ENCODE peak calls at places on chromosome 11, in six cellular contexts. C is IMR-90, R is neuronal stem cell, X is trophoblast cell, D is H1, J is mesenchymal stem cell. K is an unnamed sample.

GRCh38 chr11:128582496-128583366 is 4.6 kb downstream of the ETS1 start:
- DNase-seq in J (peak), C (peak), D (peak), R (no peak), X (peak), K (peak)

GRCh38 chr11:32386770-32387377 is 48.5 kb downstream of the WT1 start:
- DNase-seq in X (no peak), C (peak), R (no peak), D (no peak), J (peak), K (no peak)

GRCh38 chr11:33040127-33040861 is 922 bp downstream of the TCP11L1 start:
- DNase-seq in X (no peak), D (no peak), J (peak), C (peak), R (no peak), K (no peak)

GRCh38 chr11:125376117-125376516 is 119.9 kb downstream of the FEZ1 start:
- DNase-seq in R (no peak), J (no peak), D (no peak), X (no peak), C (no peak), K (peak)

GRCh38 chr11:117610045-117610444 is 187.0 kb downstream of the DSCAML1 start:
- DNase-seq in R (no peak), C (peak), X (no peak), J (no peak), D (no peak), K (no peak)

GRCh38 chr11:135036488-135037297 is 624.7 kb upstream of the B3GAT1 start:
- DNase-seq in R (no peak), X (no peak), J (no peak), D (no peak), C (no peak), K (no peak)

GRCh38 chr11:11083441-11083840 is 225.6 kb upstream of the ZBED5 start:
- DNase-seq in J (no peak), D (no peak), C (no peak), X (no peak), R (no peak), K (no peak)

GRCh38 chr11:127003260-127003981 is 2.9 kb upstream of the KIRREL3 start:
- DNase-seq in R (peak), X (peak), C (peak), J (peak), D (no peak), K (peak)

GRCh38 chr11:68780829-68781228 is 29.5 kb upstream of the TESMIN start:
- DNase-seq in X (no peak), C (no peak), D (peak), J (no peak), R (no peak), K (peak)

GRCh38 chr11:94132152-94132558 is 3.5 kb downstream of the PANX1 start:
- DNase-seq in D (no peak), J (peak), R (no peak), X (peak), C (peak), K (no peak)

GRCh38 chr11:4087551-4087950 is 7.0 kb upstream of the RRM1 start:
- DNase-seq in J (peak), C (peak), R (no peak), X (no peak), D (no peak), K (no peak)

GRCh38 chr11:67044496-67044895 is 12.2 kb upstream of the RHOD start:
- DNase-seq in D (no peak), C (peak), J (no peak), X (no peak), R (no peak), K (no peak)

GRCh38 chr11:2208691-2209369 is 37.2 kb upstream of the TH start:
- DNase-seq in C (no peak), X (peak), D (no peak), J (no peak), R (no peak), K (peak)

GRCh38 chr11:10641314-10642206 is 52.0 kb downstream of the IRAG1 start:
- DNase-seq in R (no peak), X (no peak), D (no peak), C (no peak), J (no peak), K (no peak)

GRCh38 chr11:41225856-41226255 is 233.6 kb downstream of the LRRC4C start:
- DNase-seq in C (no peak), X (no peak), R (no peak), D (no peak), J (no peak), K (no peak)

GRCh38 chr11:104028476-104028875 is 8.0 kb upstream of the DDI1 start:
- DNase-seq in J (peak), X (no peak), R (no peak), C (peak), D (no peak), K (no peak)

GRCh38 chr11:130159657-130160459 is at the start of gene ST14:
- DNase-seq in J (no peak), X (no peak), C (no peak), D (no peak), R (no peak), K (peak)

GRCh38 chr11:65448418-65449196 is 26.0 kb downstream of the NEAT1 start:
- DNase-seq in J (peak), X (peak), R (no peak), D (no peak), C (peak), K (peak)

GRCh38 chr11:71564430-71564829 is 933 bp upstream of the KRTAP5-10 start:
- DNase-seq in J (no peak), R (no peak), X (no peak), C (no peak), D (no peak), K (no peak)

GRCh38 chr11:26947379-26947844 is 46.5 kb upstream of the FIBIN start:
- DNase-seq in R (no peak), D (no peak), X (peak), C (peak), J (peak), K (no peak)

GRCh38 chr11:1933416-1934325 is 13.5 kb upstream of the MRPL23 start:
- DNase-seq in D (no peak), R (no peak), J (no peak), C (no peak), X (no peak), K (no peak)

GRCh38 chr11:117218133-117218915 is 13.5 kb downstream of the PCSK7 start:
- DNase-seq in R (no peak), J (no peak), D (no peak), C (peak), X (no peak), K (no peak)

GRCh38 chr11:62392944-62393628 is 25.7 kb upstream of the SCGB1A1 start:
- DNase-seq in R (no peak), D (no peak), C (no peak), X (no peak), J (no peak), K (no peak)

GRCh38 chr11:36763187-36763586 is 165.2 kb upstream of the RAG2 start:
- DNase-seq in J (peak), C (no peak), X (no peak), R (no peak), D (no peak), K (no peak)

GRCh38 chr11:116865696-116866095 is 28.3 kb upstream of the APOA1 start:
- DNase-seq in D (no peak), J (peak), C (peak), R (no peak), X (peak), K (no peak)

GRCh38 chr11:3947084-3947483 is 91.6 kb downstream of the STIM1 start:
- DNase-seq in C (peak), X (no peak), R (no peak), D (no peak), J (peak), K (no peak)

GRCh38 chr11:96204721-96205459 is 138.1 kb downstream of the MAML2 start:
- DNase-seq in D (no peak), R (no peak), X (no peak), C (no peak), J (no peak), K (no peak)

GRCh38 chr11:78420796-78421209 is 3.2 kb upstream of the GAB2 start:
- DNase-seq in R (no peak), J (peak), D (no peak), X (peak), C (peak), K (no peak)

GRCh38 chr11:337711-338110 is 17.1 kb upstream of the IFITM3 start:
- DNase-seq in R (no peak), X (no peak), C (no peak), J (no peak), D (no peak), K (no peak)

GRCh38 chr11:121810291-121810690 is 305.7 kb downstream of the BLID start:
- DNase-seq in J (peak), D (no peak), X (no peak), R (no peak), C (peak), K (no peak)

DNA sequence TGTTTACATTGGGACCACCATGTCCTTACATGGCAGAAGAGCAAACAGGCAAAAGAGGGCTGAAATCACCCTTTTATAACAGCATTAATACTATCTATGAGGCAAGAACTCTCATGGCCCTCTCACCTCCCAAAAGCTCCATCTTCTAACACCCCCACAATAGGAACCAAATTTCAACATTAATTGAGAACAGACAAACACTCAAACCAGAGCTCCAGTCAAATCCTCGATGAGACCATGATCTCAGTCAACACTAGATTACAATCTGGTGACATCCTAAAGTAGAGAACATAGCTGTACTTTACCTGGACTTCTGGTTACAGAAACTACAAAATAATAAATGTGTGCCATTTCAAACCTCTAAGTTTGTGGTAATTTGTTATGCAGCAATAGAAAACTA is 25.1 kb downstream of the OR2AG2 start:
- DNase-seq in X (no peak), R (no peak), D (no peak), C (no peak), J (no peak), K (no peak)
- H2AFZ ChIP-seq in X (no peak), R (no peak), D (no peak), C (no peak), J (no peak), K (no peak)

DNA sequence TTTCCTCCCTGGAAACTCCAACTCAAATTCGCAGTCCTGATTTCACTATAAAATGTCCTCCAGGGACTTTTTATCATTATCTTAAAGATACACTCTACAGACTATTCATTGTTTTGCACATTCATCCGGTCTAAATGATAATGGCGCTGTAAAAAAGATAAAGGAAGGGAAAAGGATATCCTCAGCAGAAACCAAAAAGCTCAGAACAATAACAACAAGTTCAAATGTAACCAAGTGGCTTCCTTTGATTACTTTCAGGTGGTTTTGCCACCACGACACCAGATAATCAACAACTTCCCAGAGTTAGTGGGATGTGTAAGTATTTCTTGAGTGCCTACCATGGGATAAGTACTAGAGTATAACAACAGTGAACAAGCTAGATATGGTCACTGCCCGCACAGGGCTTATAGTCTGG is 26.3 kb downstream of the PRCP start:
- DNase-seq in D (no peak), C (no peak), J (no peak), R (no peak), X (no peak), K (no peak)
- H2AK5ac ChIP-seq in D (no peak), C (no peak), J (no peak), R (no peak), X (no peak), K (no peak)

GRCh38 chr11:58058276-58059010 is 27.7 kb downstream of the OR6Q1 start:
- DNase-seq in J (no peak), D (no peak), C (no peak), R (no peak), X (no peak), K (no peak)
- H2AFZ ChIP-seq in J (no peak), D (peak), C (peak), R (peak), X (peak), K (peak)

GRCh38 chr11:47565340-47566165 is at the start of gene PTPMT1:
- DNase-seq in X (peak), J (peak), R (no peak), C (peak), D (no peak), K (peak)
- H2AK5ac ChIP-seq in X (peak), J (no peak), R (peak), C (peak), D (no peak), K (no peak)